ENCODE peak calls at places on chromosome 13, in ten cellular contexts. S, G, B, K, U, H, P, O, X and J are unnamed samples.

GRCh38 chr13:106799731-106800335 is 231.9 kb upstream of the ARGLU1 start:
- DNase-seq in P (no peak), B (no peak), S (no peak), K (no peak), H (no peak), G (no peak), U (no peak), O (no peak), X (no peak), J (no peak)

GRCh38 chr13:47564041-47564440 is 437.0 kb downstream of the SUCLA2 start:
- DNase-seq in O (no peak), P (no peak), G (no peak), S (no peak), X (no peak), K (no peak), B (no peak), U (no peak), H (no peak), J (no peak)

GRCh38 chr13:99316224-99316623 is 9.0 kb upstream of the GPR183 start:
- DNase-seq in O (no peak), B (no peak), G (no peak), X (no peak), H (no peak), S (no peak), P (no peak), K (no peak), U (no peak), J (no peak)

GRCh38 chr13:43511260-43511970 is 275.4 kb downstream of the ENOX1 start:
- DNase-seq in O (no peak), S (no peak), K (no peak), G (no peak), B (no peak), U (no peak), P (no peak), X (no peak), H (no peak), J (no peak)

GRCh38 chr13:102872131-102872530 is 26.3 kb downstream of the ERCC5 start:
- DNase-seq in B (no peak), S (no peak), G (no peak), P (no peak), H (no peak), K (no peak), U (no peak), X (no peak), O (no peak), J (no peak)

GRCh38 chr13:21088534-21088933 is 27.1 kb upstream of the LATS2 start:
- DNase-seq in O (no peak), G (no peak), U (no peak), X (no peak), S (no peak), P (no peak), B (no peak), H (no peak), K (no peak), J (no peak)

GRCh38 chr13:48235100-48235813 is 2.3 kb downstream of the ITM2B start:
- DNase-seq in O (no peak), P (no peak), B (peak), H (no peak), G (no peak), U (no peak), S (no peak), X (no peak), K (no peak), J (peak)

GRCh38 chr13:95793018-95793555 is 116.1 kb downstream of the DNAJC3 start:
- DNase-seq in U (no peak), H (no peak), G (no peak), S (no peak), B (no peak), P (no peak), X (no peak), O (no peak), K (no peak), J (no peak)

GRCh38 chr13:30466358-30466714 is 600 bp upstream of the HMGB1 start:
- DNase-seq in K (no peak), S (no peak), O (no peak), H (no peak), X (no peak), U (no peak), B (peak), G (no peak), P (no peak), J (peak)

GRCh38 chr13:76164290-76164689 is 528.2 kb downstream of the LMO7 start:
- DNase-seq in U (no peak), K (no peak), H (no peak), O (no peak), G (no peak), P (no peak), X (no peak), S (no peak), B (no peak), J (peak)

GRCh38 chr13:73000027-73000674 is 58.7 kb upstream of the KLF5 start:
- DNase-seq in B (peak), G (no peak), X (no peak), O (no peak), K (no peak), H (no peak), U (no peak), P (no peak), S (no peak), J (no peak)

GRCh38 chr13:46679369-46680180 is 117.4 kb downstream of the ESD start:
- DNase-seq in P (no peak), H (no peak), K (peak), U (no peak), B (no peak), X (peak), G (peak), O (no peak), S (no peak), J (peak)

DNA sequence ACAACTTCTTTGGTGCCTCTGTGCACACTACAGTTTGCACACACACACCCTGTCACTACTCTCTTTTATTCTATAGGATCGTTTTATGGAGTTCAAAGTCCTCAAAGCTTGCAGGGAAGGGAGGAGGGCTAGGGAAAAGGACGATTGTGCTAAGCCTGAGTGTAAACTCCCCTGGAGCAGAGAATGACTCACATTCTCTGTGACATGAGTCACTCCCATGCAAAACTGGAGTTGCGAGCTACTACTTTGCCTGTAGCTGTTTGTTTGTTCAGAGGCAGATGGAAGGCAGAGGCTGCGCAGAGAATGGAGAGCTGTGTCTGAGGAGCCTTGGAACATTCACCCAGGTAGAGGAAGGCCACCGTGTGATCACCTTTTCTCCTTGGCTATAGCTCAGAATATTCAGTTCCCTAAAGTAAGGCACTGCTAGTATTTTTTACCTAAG is 80.5 kb upstream of the MBNL2 start:
- DNase-seq in B (peak), P (peak), K (no peak), H (no peak), U (peak), S (no peak), G (no peak), O (no peak), X (no peak), J (peak)
- H3K4me3 ChIP-seq in B (no peak), P (peak), K (no peak), H (peak), U (no peak), S (no peak), G (no peak), O (no peak), X (peak), J (no peak)

GRCh38 chr13:49549289-49549688 is 36.1 kb downstream of the RCBTB1 start:
- DNase-seq in S (no peak), P (no peak), U (no peak), G (no peak), K (no peak), H (no peak), X (no peak), O (no peak), B (no peak), J (no peak)
- TF ChIP-seq CTCF in S (no peak), P (no peak), U (peak), G (no peak), K (peak), H (no peak), X (no peak), O (peak), B (no peak), J (no peak)

GRCh38 chr13:27131906-27132305 is 39.7 kb downstream of the USP12 start:
- DNase-seq in U (no peak), K (no peak), P (no peak), G (no peak), B (no peak), X (no peak), O (no peak), H (no peak), S (no peak), J (no peak)

GRCh38 chr13:27130223-27131015 is 41.2 kb downstream of the USP12 start:
- DNase-seq in G (no peak), K (no peak), O (no peak), S (no peak), X (no peak), B (no peak), P (no peak), U (no peak), H (no peak), J (peak)

GRCh38 chr13:27133889-27134288 is 37.7 kb downstream of the USP12 start:
- DNase-seq in O (no peak), B (no peak), H (no peak), G (no peak), X (no peak), K (no peak), S (no peak), U (no peak), P (no peak), J (no peak)

GRCh38 chr13:27131202-27131623 is 40.4 kb downstream of the USP12 start:
- DNase-seq in B (no peak), X (no peak), S (no peak), G (peak), U (no peak), P (peak), H (no peak), O (no peak), K (no peak), J (no peak)

DNA sequence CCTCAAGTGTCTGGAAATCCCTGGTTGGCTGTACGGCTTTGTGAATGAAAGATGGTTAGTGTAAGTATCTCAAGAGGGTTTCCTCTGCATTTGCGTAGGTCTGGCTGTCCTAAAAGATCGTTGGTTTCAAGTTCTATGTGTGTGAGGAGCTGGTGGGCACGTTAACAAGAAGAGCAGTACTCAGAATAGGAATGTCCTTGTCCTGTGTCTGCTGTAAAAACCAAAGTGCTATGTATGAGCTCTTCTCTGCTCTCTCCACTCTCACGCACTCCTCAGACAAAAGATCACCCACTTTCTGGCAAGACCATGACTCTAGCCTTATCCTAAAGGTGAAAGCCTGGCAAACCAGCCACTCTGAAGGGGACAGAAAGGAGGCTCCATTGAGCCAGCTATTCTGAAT is 39.1 kb downstream of the USP12 start:
- DNase-seq in P (no peak), O (no peak), H (no peak), B (no peak), G (no peak), K (no peak), S (no peak), X (no peak), U (no peak), J (no peak)
- H3K4me3 ChIP-seq in P (no peak), O (no peak), H (no peak), B (no peak), G (no peak), K (no peak), S (no peak), X (no peak), U (no peak), J (no peak)

GRCh38 chr13:41384749-41385503 is 72.4 kb upstream of the RGCC start:
- DNase-seq in G (no peak), B (peak), K (no peak), H (no peak), X (no peak), S (no peak), U (no peak), P (no peak), O (no peak), J (peak)
- TF ChIP-seq CTCF in G (peak), B (peak), K (peak), H (no peak), X (peak), S (no peak), U (peak), P (peak), O (peak), J (peak)

DNA sequence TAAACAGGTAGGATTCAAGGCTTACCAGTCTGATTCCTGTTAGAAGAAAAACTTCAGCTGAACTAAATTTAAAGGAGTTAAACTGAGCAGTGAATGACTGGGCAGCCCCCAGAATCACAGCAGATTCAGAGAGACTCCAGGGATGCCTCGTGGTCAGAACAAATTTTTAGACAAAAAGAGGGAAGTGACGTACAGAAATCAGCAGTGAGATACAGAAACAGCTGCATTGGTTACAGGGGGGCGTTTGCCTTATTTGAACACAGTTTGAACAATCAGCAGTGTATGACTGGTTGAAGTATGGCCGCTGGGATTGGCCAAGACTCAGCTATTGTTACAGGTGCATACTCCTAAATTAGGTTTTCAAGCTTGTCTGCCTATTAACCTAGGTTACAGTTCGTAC is 2.1 kb upstream of the SPRYD7 start:
- DNase-seq in U (no peak), X (no peak), P (peak), B (no peak), H (no peak), G (no peak), S (no peak), O (no peak), K (no peak), J (no peak)
- H3K4me3 ChIP-seq in U (no peak), X (no peak), P (no peak), B (no peak), H (no peak), G (no peak), S (no peak), O (no peak), K (no peak), J (no peak)

DNA sequence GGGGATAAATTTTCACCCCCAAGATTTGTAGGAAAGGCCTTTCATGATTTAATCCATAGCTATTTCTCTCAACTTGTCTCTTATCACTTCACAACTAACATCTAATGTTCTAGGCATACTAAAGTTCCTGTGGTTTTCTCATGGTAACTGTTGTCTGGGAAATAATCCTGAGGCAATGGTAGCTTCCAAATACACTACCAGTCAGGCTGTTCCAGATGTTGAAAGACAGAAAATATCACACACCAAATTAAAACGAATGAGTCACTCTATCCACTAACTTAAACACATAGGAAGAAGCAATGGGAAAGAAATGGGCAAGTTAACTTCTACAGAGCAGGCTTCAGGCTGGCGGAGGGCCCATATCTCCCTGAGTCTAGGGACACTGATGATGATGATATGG is 77.7 kb upstream of the MYO16 start:
- DNase-seq in H (no peak), X (no peak), B (no peak), P (no peak), K (no peak), O (no peak), S (no peak), U (peak), G (no peak), J (no peak)
- TF ChIP-seq CTCF in H (no peak), X (no peak), B (no peak), P (no peak), K (no peak), O (no peak), S (no peak), U (no peak), G (no peak), J (no peak)

GRCh38 chr13:100589178-100589725 is 663 bp upstream of the GGACT start:
- DNase-seq in U (no peak), P (no peak), S (no peak), X (no peak), K (no peak), O (no peak), G (no peak), B (no peak), H (no peak), J (no peak)
- H3K4me3 ChIP-seq in U (no peak), P (no peak), S (peak), X (peak), K (no peak), O (peak), G (peak), B (no peak), H (peak), J (peak)

DNA sequence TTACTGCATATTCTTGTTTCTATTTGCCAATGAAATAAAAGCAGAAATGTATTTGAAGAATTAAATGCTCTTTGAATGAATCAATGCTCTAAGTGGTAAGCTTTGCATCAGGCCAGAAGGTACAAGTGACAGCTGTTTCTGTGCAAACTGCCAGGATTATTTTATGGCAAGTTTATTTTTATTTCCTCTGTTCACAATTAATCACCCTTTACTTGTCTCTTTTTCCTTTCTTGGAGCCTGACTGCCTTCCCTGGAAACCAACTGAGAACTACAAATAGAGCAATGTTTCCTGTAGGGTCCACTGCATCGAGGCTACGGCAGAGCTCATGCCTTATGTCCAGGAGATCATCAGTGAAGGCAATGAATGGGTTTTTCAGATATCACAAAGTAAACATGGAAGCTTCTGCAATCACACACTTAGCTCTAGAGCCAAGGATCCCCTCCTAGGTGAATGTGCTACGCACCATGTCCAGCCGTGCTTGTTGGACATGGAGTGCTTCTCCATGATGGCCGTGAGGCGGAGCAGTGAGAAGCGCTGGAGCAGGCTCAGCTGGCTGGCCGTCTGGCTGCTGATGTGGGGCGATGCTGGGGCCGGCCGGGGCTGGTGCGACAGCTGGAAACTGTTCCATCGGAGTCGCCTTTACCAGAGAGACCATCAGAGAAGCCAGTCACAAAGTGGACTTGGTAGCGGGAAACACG is 110.8 kb downstream of the KL start:
- DNase-seq in S (no peak), U (no peak), X (peak), K (peak), H (no peak), G (no peak), O (no peak), B (no peak), P (no peak), J (peak)
- TF ChIP-seq CTCF in S (no peak), U (no peak), X (no peak), K (peak), H (no peak), G (no peak), O (peak), B (peak), P (no peak), J (no peak)

GRCh38 chr13:59464926-59465325 is 698.8 kb downstream of the DIAPH3 start:
- DNase-seq in H (no peak), X (no peak), K (no peak), B (no peak), G (no peak), P (no peak), U (no peak), O (no peak), S (no peak), J (no peak)
- H3K4me3 ChIP-seq in H (no peak), X (no peak), K (no peak), B (no peak), G (no peak), P (no peak), U (no peak), O (no peak), S (no peak), J (no peak)